ENCODE peak calls at places on chromosomes 5 and 9, in six cellular contexts. T is B cell; Y is LHCN-M2; Z is foreskin fibroblast; E is T follicular helper cell; V is stimulated activated CD4-positive, alpha-beta T cell treated with anti-CD3 and anti-CD28 coated beads, TNF-alpha, amount 100 ng/mL, for 24 hours. P is an unnamed sample.

GRCh38 chr5:130514984-130515690 is 610.9 kb downstream of the CHSY3 start:
- DNase-seq in V (no peak), Z (peak), Y (peak), T (no peak), E (no peak), P (no peak)

GRCh38 chr5:120219988-120220387 is 244.1 kb upstream of the PRR16 start:
- DNase-seq in V (no peak), Y (no peak), T (no peak), E (no peak), Z (no peak), P (no peak)

GRCh38 chr9:132372177-132373095 is 17.6 kb upstream of the SETX start:
- DNase-seq in Y (no peak), V (no peak), Z (peak), E (no peak), T (no peak), P (no peak)

GRCh38 chr9:13956107-13956506 is 357.8 kb downstream of the NFIB start:
- DNase-seq in Y (peak), Z (peak), T (no peak), V (no peak), E (no peak), P (no peak)

GRCh38 chr9:91572044-91572443 is 148.4 kb upstream of the NFIL3 start:
- DNase-seq in T (no peak), E (no peak), Z (peak), V (no peak), Y (peak), P (no peak)

GRCh38 chr5:165184183-165184582 is 1678.8 kb downstream of the MAT2B start:
- DNase-seq in V (no peak), E (no peak), T (no peak), Z (no peak), Y (no peak), P (no peak)

GRCh38 chr5:37002176-37002751 is 125.7 kb downstream of the NIPBL start:
- DNase-seq in E (no peak), Z (no peak), V (no peak), T (no peak), Y (no peak), P (no peak)

GRCh38 chr9:17294822-17295624 is 160.2 kb downstream of the CNTLN start:
- DNase-seq in Z (no peak), V (no peak), E (no peak), Y (no peak), T (peak), P (no peak)

GRCh38 chr9:82334286-82334685 is 345.7 kb downstream of the SPATA31D1 start:
- DNase-seq in Y (peak), Z (peak), T (no peak), E (no peak), V (no peak), P (no peak)

GRCh38 chr9:99822096-99822595 is 461 bp downstream of the NR4A3 start:
- DNase-seq in T (no peak), V (no peak), E (no peak), Z (no peak), Y (peak), P (no peak)

GRCh38 chr5:172807766-172808311 is 26.2 kb upstream of the ERGIC1 start:
- DNase-seq in E (no peak), V (no peak), Y (no peak), T (no peak), Z (no peak), P (no peak)

GRCh38 chr5:159181152-159181551 is 28.2 kb downstream of the RNF145 start:
- DNase-seq in V (no peak), Y (peak), T (peak), E (no peak), Z (peak), P (no peak)

GRCh38 chr9:72022846-72023245 is 37.6 kb downstream of the C9orf57 start:
- DNase-seq in E (no peak), T (no peak), Y (peak), V (no peak), Z (peak), P (no peak)

GRCh38 chr5:81134066-81134465 is 99.1 kb upstream of the CKMT2 start:
- DNase-seq in E (no peak), Y (no peak), V (no peak), T (no peak), Z (peak), P (no peak)

GRCh38 chr9:137247135-137247915 is 3.8 kb upstream of the STPG3 start:
- DNase-seq in E (no peak), V (no peak), Z (no peak), T (no peak), Y (no peak), P (no peak)

GRCh38 chr9:126514037-126514821 is 99.5 kb upstream of the LMX1B start:
- DNase-seq in Z (peak), E (no peak), T (peak), Y (no peak), V (peak), P (peak)

GRCh38 chr9:134606951-134607733 is 34.5 kb upstream of the COL5A1 start:
- DNase-seq in T (no peak), E (no peak), Y (peak), Z (no peak), V (peak), P (no peak)

GRCh38 chr9:137190315-137190853 is 1.9 kb downstream of the SSNA1 start:
- DNase-seq in E (no peak), T (no peak), V (no peak), Z (peak), Y (no peak), P (no peak)

GRCh38 chr9:3263698-3264097 is 262.1 kb downstream of the RFX3 start:
- DNase-seq in E (no peak), V (no peak), T (no peak), Y (no peak), Z (no peak), P (no peak)

GRCh38 chr5:54837939-54838457 is 147.4 kb downstream of the ESM1 start:
- DNase-seq in Y (no peak), V (no peak), T (no peak), E (no peak), Z (no peak), P (no peak)

GRCh38 chr5:62783374-62784057 is 204.9 kb downstream of the LRRC70 start:
- DNase-seq in E (no peak), V (no peak), T (no peak), Y (no peak), Z (no peak), P (no peak)

GRCh38 chr5:68409259-68409658 is 193.7 kb downstream of the PIK3R1 start:
- DNase-seq in Z (peak), E (no peak), T (no peak), V (no peak), Y (peak), P (no peak)

GRCh38 chr5:145347026-145347616 is 488.0 kb downstream of the PRELID2 start:
- DNase-seq in T (no peak), E (no peak), Z (peak), V (no peak), Y (peak), P (no peak)

GRCh38 chr9:129102791-129103594 is 7.6 kb downstream of the CRAT start:
- DNase-seq in Z (peak), E (no peak), T (no peak), Y (peak), V (peak), P (no peak)

GRCh38 chr9:36007309-36007708 is 29.4 kb upstream of the RECK start:
- DNase-seq in Z (no peak), V (no peak), E (no peak), T (peak), Y (no peak), P (no peak)

GRCh38 chr9:130639119-130639485 is 25.3 kb upstream of the PRDM12 start:
- DNase-seq in Y (no peak), E (no peak), T (no peak), V (no peak), Z (no peak), P (no peak)

GRCh38 chr5:149623473-149623872 is 42.2 kb downstream of the ARHGEF37 start:
- DNase-seq in T (no peak), E (no peak), Z (no peak), V (no peak), Y (no peak), P (no peak)

GRCh38 chr5:150065346-150065745 is 21.0 kb downstream of the CSF1R start:
- DNase-seq in Z (peak), E (no peak), Y (peak), T (no peak), V (no peak), P (no peak)

GRCh38 chr9:87505869-87506678 is 8.4 kb downstream of the DAPK1 start:
- DNase-seq in Y (no peak), T (no peak), E (no peak), V (no peak), Z (no peak), P (no peak)

GRCh38 chr5:147509710-147510651 is at the start of gene DPYSL3:
- DNase-seq in Y (peak), E (no peak), T (no peak), V (no peak), Z (peak), P (no peak)

GRCh38 chr9:121494192-121494591 is 5.5 kb downstream of the GGTA1 start:
- DNase-seq in E (no peak), V (no peak), Z (no peak), Y (no peak), T (peak), P (no peak)

GRCh38 chr9:68895741-68896478 is 118.0 kb downstream of the PRKACG start:
- DNase-seq in V (no peak), Y (peak), T (peak), Z (no peak), E (no peak), P (no peak)

GRCh38 chr9:116156621-116157314 is 3.2 kb downstream of the PAPPA start:
- DNase-seq in Z (peak), E (no peak), T (no peak), Y (peak), V (no peak), P (no peak)

GRCh38 chr9:6538666-6539071 is 106.9 kb downstream of the GLDC start:
- DNase-seq in T (no peak), Z (peak), Y (peak), E (no peak), V (no peak), P (no peak)

GRCh38 chr9:30078195-30078594 is 2306.2 kb upstream of the ACO1 start:
- DNase-seq in Z (no peak), E (no peak), V (no peak), Y (no peak), T (no peak), P (no peak)